ENCODE peak calls at places on chromosomes 2 and 18, in seven cellular contexts. J, Q, B, L, I, P and Y are unnamed samples.
A peak's percentile ranks its signal among the peaks of the same experiment; 100 is the strongest.

GRCh38 chr2:238060096-238060541 is 682 bp upstream of the SCLY start:
- DNase-seq in P (no peak), J (no peak), I (no peak), L (peak; percentile 40), B (no peak), Q (no peak), Y (no peak)

GRCh38 chr2:211709394-211709793 is 829.2 kb downstream of the ERBB4 start:
- DNase-seq in Q (no peak), P (no peak), L (no peak), J (no peak), I (no peak), B (no peak), Y (no peak)

GRCh38 chr2:192645811-192646598 is 451.3 kb upstream of the TMEFF2 start:
- DNase-seq in L (no peak), Q (no peak), J (no peak), B (no peak), I (no peak), P (no peak), Y (no peak)

GRCh38 chr2:201839727-201840126 is 33.4 kb downstream of the CDK15 start:
- DNase-seq in J (no peak), P (no peak), B (no peak), Q (no peak), I (no peak), L (no peak), Y (no peak)

GRCh38 chr2:53913721-53914120 is 54.0 kb upstream of the GPR75 start:
- DNase-seq in I (no peak), B (no peak), L (peak; percentile 46), J (no peak), Q (no peak), P (no peak), Y (no peak)

GRCh38 chr2:232473467-232473890 is 14.2 kb downstream of the ECEL1 start:
- DNase-seq in J (no peak), I (no peak), Q (no peak), B (no peak), P (peak; percentile 84), L (no peak), Y (no peak)

GRCh38 chr2:105797298-105797819 is 52.6 kb downstream of the NCK2 start:
- DNase-seq in B (no peak), J (no peak), P (no peak), I (no peak), Q (no peak), L (peak; percentile 30), Y (peak; percentile 60)

GRCh38 chr18:70981400-70982140 is 692.7 kb downstream of the SOCS6 start:
- DNase-seq in Q (no peak), J (no peak), I (no peak), P (peak; percentile 66), B (no peak), L (no peak), Y (no peak)

GRCh38 chr18:44927127-44927849 is 246.6 kb downstream of the SETBP1 start:
- DNase-seq in I (no peak), J (no peak), P (no peak), Q (no peak), B (no peak), L (peak; percentile 42), Y (no peak)

GRCh38 chr2:202965810-202966454 is 48.7 kb upstream of the NBEAL1 start:
- DNase-seq in B (no peak), I (no peak), J (no peak), L (peak; percentile 45), Q (peak; percentile 3), P (peak; percentile 54), Y (peak; percentile 6)

GRCh38 chr18:45728341-45729010 is 4.5 kb downstream of the SLC14A1 start:
- DNase-seq in B (no peak), L (peak; percentile 31), J (no peak), P (no peak), Q (no peak), I (no peak), Y (no peak)

GRCh38 chr2:165868211-165868610 is 74.2 kb upstream of the GALNT3 start:
- DNase-seq in B (no peak), I (no peak), L (no peak), P (no peak), J (no peak), Q (no peak), Y (no peak)

GRCh38 chr2:175769200-175769599 is 232.9 kb downstream of the LNPK start:
- DNase-seq in B (no peak), J (no peak), I (no peak), L (peak; percentile 10), P (no peak), Q (no peak), Y (no peak)

GRCh38 chr2:195364015-195364965 is 292.7 kb upstream of the SLC39A10 start:
- DNase-seq in J (no peak), L (peak; percentile 65), P (no peak), Q (no peak), I (no peak), B (no peak), Y (no peak)

GRCh38 chr2:31033032-31033431 is 105.2 kb downstream of the GALNT14 start:
- DNase-seq in B (no peak), P (no peak), I (no peak), Q (no peak), J (no peak), L (no peak), Y (no peak)

GRCh38 chr2:138475394-138475793 is 26.2 kb upstream of the SPOPL start:
- DNase-seq in I (no peak), P (no peak), L (no peak), J (no peak), Q (no peak), B (no peak), Y (no peak)

GRCh38 chr18:31211047-31211446 is 48.4 kb upstream of the DSC1 start:
- DNase-seq in L (no peak), J (no peak), P (no peak), I (no peak), Q (no peak), B (no peak), Y (no peak)

GRCh38 chr18:9333441-9334350 is 877 bp upstream of the TWSG1 start:
- DNase-seq in L (no peak), J (peak; percentile 1), B (no peak), Q (no peak), I (no peak), P (no peak), Y (no peak)

GRCh38 chr2:28801726-28802125 is 8.9 kb upstream of the SPDYA start:
- DNase-seq in I (no peak), P (no peak), J (no peak), Q (no peak), B (no peak), L (peak; percentile 47), Y (no peak)

GRCh38 chr2:207330912-207331311 is 165.2 kb upstream of the KLF7 start:
- DNase-seq in I (no peak), L (peak; percentile 95), P (peak; percentile 64), J (no peak), Q (peak; percentile 64), B (no peak), Y (no peak)

GRCh38 chr2:108786354-108787208 is at the start of gene CCDC138:
- DNase-seq in P (peak; percentile 90), J (peak; percentile 88), L (peak; percentile 91), Q (peak; percentile 90), I (peak; percentile 84), B (peak; percentile 70), Y (peak; percentile 93)